ENCODE peak calls at places on chromosomes 13 and 19, in six cellular contexts. N is T-helper 2 cell; G is KG1; V is epithelial cell of esophagus; K is NCI-H187; T is stimulated activated CD4-positive, alpha-beta T cell treated with anti-CD3 and anti-CD28 coated beads, Interleukin-4, amount 100 ng/mL, for 48 hours. E is an unnamed sample.
A peak's percentile ranks its signal among the peaks of the same experiment; 100 is the strongest.

GRCh38 chr13:98451676-98452105 is 125.2 kb downstream of the STK24 start:
- DNase-seq in N (no peak), G (no peak), V (no peak), K (no peak), T (no peak), E (no peak)

GRCh38 chr19:292281-292884 is 1.2 kb upstream of the PLPP2 start:
- DNase-seq in N (no peak), G (no peak), V (no peak), K (no peak), T (no peak), E (no peak)

GRCh38 chr13:32914686-32915085 is 101.5 kb upstream of the KL start:
- DNase-seq in N (no peak), G (no peak), V (peak; percentile 65), K (no peak), T (no peak), E (no peak)

GRCh38 chr19:28915737-28916460 is 297.1 kb downstream of the UQCRFS1 start:
- DNase-seq in N (no peak), G (no peak), V (no peak), K (no peak), T (no peak), E (no peak)

GRCh38 chr13:36848228-36848982 is 29.4 kb downstream of the RFXAP start:
- DNase-seq in N (no peak), G (no peak), V (peak; percentile 27), K (no peak), T (no peak), E (no peak)

GRCh38 chr19:38317104-38317612 is 1.4 kb upstream of the YIF1B start:
- DNase-seq in N (peak; percentile 22), G (peak; percentile 53), V (no peak), K (no peak), T (no peak), E (peak; percentile 96)

GRCh38 chr13:76226941-76227340 is 590.8 kb downstream of the LMO7 start:
- DNase-seq in N (no peak), G (no peak), V (no peak), K (no peak), T (no peak), E (no peak)

GRCh38 chr13:60454425-60454824 is 57.4 kb downstream of the TDRD3 start:
- DNase-seq in N (no peak), G (no peak), V (no peak), K (no peak), T (no peak), E (no peak)

GRCh38 chr13:26697069-26697955 is 63.3 kb downstream of the GPR12 start:
- DNase-seq in N (no peak), G (no peak), V (no peak), K (no peak), T (no peak), E (no peak)

GRCh38 chr13:78742659-78743058 is 83.7 kb upstream of the OBI1 start:
- DNase-seq in N (no peak), G (no peak), V (no peak), K (peak; percentile 92), T (no peak), E (no peak)

GRCh38 chr19:2253106-2254051 is 2.8 kb downstream of the JSRP1 start:
- DNase-seq in N (peak; percentile 22), G (no peak), V (no peak), K (no peak), T (no peak), E (no peak)

GRCh38 chr13:36163809-36164308 is 32.7 kb upstream of the DCLK1 start:
- DNase-seq in N (no peak), G (no peak), V (peak; percentile 38), K (peak; percentile 90), T (no peak), E (no peak)

GRCh38 chr13:99572921-99573320 is 71.6 kb downstream of the TM9SF2 start:
- DNase-seq in N (no peak), G (no peak), V (no peak), K (no peak), T (no peak), E (no peak)

GRCh38 chr13:73521291-73521626 is 462.5 kb downstream of the KLF5 start:
- DNase-seq in N (no peak), G (no peak), V (no peak), K (peak; percentile 24), T (no peak), E (no peak)

GRCh38 chr13:84927442-84928169 is 871.6 kb downstream of the SLITRK6 start:
- DNase-seq in N (no peak), G (no peak), V (no peak), K (no peak), T (no peak), E (no peak)

GRCh38 chr19:5686326-5686646 is 3.8 kb upstream of the RPL36 start:
- DNase-seq in N (no peak), G (no peak), V (no peak), K (no peak), T (no peak), E (no peak)

GRCh38 chr13:19646062-19646461 is 12.6 kb downstream of the MPHOSPH8 start:
- DNase-seq in N (no peak), G (no peak), V (peak; percentile 22), K (no peak), T (no peak), E (no peak)

GRCh38 chr19:52946322-52947310 is 16.1 kb downstream of the ZNF816 start:
- DNase-seq in N (no peak), G (no peak), V (no peak), K (peak; percentile 59), T (no peak), E (no peak)

GRCh38 chr19:48836089-48837017 is at the start of gene HSD17B14:
- DNase-seq in N (no peak), G (no peak), V (no peak), K (no peak), T (no peak), E (no peak)

GRCh38 chr19:38683393-38684077 is 36.1 kb downstream of the ACTN4 start:
- DNase-seq in N (peak; percentile 48), G (no peak), V (peak; percentile 99), K (no peak), T (peak; percentile 40), E (no peak)

GRCh38 chr19:33763661-33764343 is 32.9 kb upstream of the KCTD15 start:
- DNase-seq in N (no peak), G (no peak), V (no peak), K (no peak), T (no peak), E (no peak)

GRCh38 chr13:43143591-43143990 is 120.2 kb downstream of the DNAJC15 start:
- DNase-seq in N (no peak), G (no peak), V (peak; percentile 15), K (no peak), T (no peak), E (no peak)

GRCh38 chr13:96696501-96696900 is 297.8 kb downstream of the OXGR1 start:
- DNase-seq in N (no peak), G (no peak), V (no peak), K (no peak), T (no peak), E (no peak)

GRCh38 chr19:38562096-38562495 is 55.7 kb downstream of the MAP4K1 start:
- DNase-seq in N (no peak), G (no peak), V (no peak), K (no peak), T (no peak), E (no peak)

GRCh38 chr19:4740092-4740491 is 16.4 kb upstream of the DPP9 start:
- DNase-seq in N (no peak), G (no peak), V (no peak), K (no peak), T (no peak), E (no peak)

GRCh38 chr13:70339738-70340137 is 231.5 kb upstream of the KLHL1 start:
- DNase-seq in N (no peak), G (no peak), V (peak; percentile 57), K (no peak), T (no peak), E (no peak)

GRCh38 chr13:47508518-47509228 is 492.4 kb downstream of the SUCLA2 start:
- DNase-seq in N (no peak), G (no peak), V (peak; percentile 23), K (no peak), T (no peak), E (no peak)

GRCh38 chr13:99693812-99694211 is 192.5 kb downstream of the TM9SF2 start:
- DNase-seq in N (no peak), G (no peak), V (no peak), K (no peak), T (no peak), E (no peak)

GRCh38 chr13:97058417-97058816 is 64.1 kb upstream of the OXGR1 start:
- DNase-seq in N (no peak), G (no peak), V (no peak), K (no peak), T (no peak), E (no peak)

GRCh38 chr13:100828226-100828625 is 153.6 kb upstream of the TMTC4 start:
- DNase-seq in N (no peak), G (no peak), V (no peak), K (no peak), T (no peak), E (no peak)

GRCh38 chr13:27338816-27339215 is 68.2 kb downstream of the RASL11A start:
- DNase-seq in N (no peak), G (no peak), V (no peak), K (no peak), T (no peak), E (no peak)

GRCh38 chr13:99028890-99029289 is 51.0 kb upstream of the DOCK9 start:
- DNase-seq in N (peak; percentile 14), G (no peak), V (no peak), K (no peak), T (peak; percentile 35), E (no peak)

GRCh38 chr19:31418692-31419430 is 69.6 kb upstream of the TSHZ3 start:
- DNase-seq in N (no peak), G (no peak), V (no peak), K (no peak), T (no peak), E (no peak)

GRCh38 chr19:14519860-14520407 is 1.7 kb upstream of the DNAJB1 start:
- DNase-seq in N (no peak), G (no peak), V (peak; percentile 86), K (no peak), T (no peak), E (no peak)